ENCODE peak calls at places on chromosomes 5 and 9, in five cellular contexts. P is WERI-Rb-1; O is left colon; N is CD8-positive, alpha-beta T cell; M is activated CD4-positive, alpha-beta T cell treated with anti-CD3 and anti-CD28 coated beads, Interleukin-2, amount 50 U/mL, for 1 hour. Q is an unnamed sample.

GRCh38 chr9:104635471-104635870 is 17.5 kb upstream of the OR13C9 start:
- DNase-seq in P (no peak), N (no peak), M (no peak), O (no peak), Q (no peak)

GRCh38 chr9:130864541-130864940 is 29.5 kb downstream of the ABL1 start:
- DNase-seq in N (no peak), P (no peak), O (no peak), M (no peak), Q (no peak)

GRCh38 chr5:41707853-41708603 is 162.2 kb downstream of the OXCT1 start:
- DNase-seq in M (no peak), P (peak), O (no peak), N (no peak), Q (no peak)

GRCh38 chr9:3578786-3579185 is 53.0 kb upstream of the RFX3 start:
- DNase-seq in O (no peak), N (no peak), M (no peak), P (no peak), Q (no peak)

GRCh38 chr9:113299800-113300292 is 3.3 kb downstream of the RNF183 start:
- DNase-seq in O (peak), P (peak), N (no peak), M (no peak), Q (no peak)

GRCh38 chr5:56565693-56566092 is 249.7 kb upstream of the MAP3K1 start:
- DNase-seq in M (no peak), N (no peak), P (no peak), O (no peak), Q (no peak)

GRCh38 chr5:38404236-38404635 is 145.9 kb downstream of the EGFLAM start:
- DNase-seq in N (no peak), P (no peak), O (no peak), M (no peak), Q (no peak)

GRCh38 chr9:134264169-134264568 is 62.1 kb upstream of the RXRA start:
- DNase-seq in M (no peak), N (no peak), P (no peak), O (no peak), Q (no peak)

GRCh38 chr5:75847561-75848021 is 130.4 kb upstream of the POC5 start:
- DNase-seq in M (no peak), O (no peak), P (no peak), N (no peak), Q (no peak)

GRCh38 chr5:176980818-176981217 is 25.8 kb downstream of the UIMC1 start:
- DNase-seq in P (no peak), N (no peak), M (no peak), O (no peak), Q (no peak)

GRCh38 chr9:129208191-129209091 is 30.4 kb upstream of the IER5L start:
- DNase-seq in O (no peak), M (peak), N (peak), P (no peak), Q (no peak)

GRCh38 chr5:1167361-1167727 is 34.1 kb upstream of the SLC6A19 start:
- DNase-seq in M (no peak), N (no peak), P (no peak), O (no peak), Q (no peak)

GRCh38 chr5:448061-448765 is 5.2 kb downstream of the EXOC3 start:
- DNase-seq in M (no peak), P (no peak), N (no peak), O (peak), Q (peak)

GRCh38 chr5:54663876-54664275 is 146.3 kb downstream of the SNX18 start:
- DNase-seq in O (no peak), P (no peak), M (no peak), N (no peak), Q (peak)

GRCh38 chr5:157821822-157822622 is 36.9 kb downstream of the CLINT1 start:
- DNase-seq in P (no peak), O (no peak), N (no peak), M (no peak), Q (no peak)

GRCh38 chr5:102561894-102562760 is 63.3 kb upstream of the SLCO6A1 start:
- DNase-seq in P (peak), M (no peak), O (no peak), N (no peak), Q (no peak)